ENCODE peak calls at places on chromosomes 4 and X, in six cellular contexts. One of them, this sample, is unnamed.
A peak's percentile ranks its signal among the peaks of the same experiment; 100 is the strongest.

GRCh38 chrX:24113161-24113560 is 36.4 kb upstream of the ZFX start:
- DNase-seq in upper lobe of right lung: no peak
- DNase-seq in MM.1S: no peak
- DNase-seq in uterus: no peak
- DNase-seq in astrocyte of the spinal cord: no peak
- DNase-seq in progenitor cell of endocrine pancreas: no peak
- DNase-seq in this sample: no peak

GRCh38 chrX:78024349-78025108 is 55.1 kb upstream of the PGAM4 start:
- DNase-seq in astrocyte of the spinal cord: no peak
- DNase-seq in upper lobe of right lung: peak; percentile 68
- DNase-seq in uterus: no peak
- DNase-seq in progenitor cell of endocrine pancreas: no peak
- DNase-seq in MM.1S: peak; percentile 48
- DNase-seq in this sample: no peak

GRCh38 chr4:184397516-184398163 is 76.7 kb downstream of the IRF2 start:
- DNase-seq in MM.1S: no peak
- DNase-seq in upper lobe of right lung: no peak
- DNase-seq in uterus: no peak
- DNase-seq in astrocyte of the spinal cord: no peak
- DNase-seq in progenitor cell of endocrine pancreas: no peak
- DNase-seq in this sample: no peak

GRCh38 chr4:105624530-105624929 is 72.1 kb downstream of the ARHGEF38 start:
- DNase-seq in MM.1S: peak; percentile 16
- DNase-seq in progenitor cell of endocrine pancreas: no peak
- DNase-seq in astrocyte of the spinal cord: peak; percentile 81
- DNase-seq in upper lobe of right lung: no peak
- DNase-seq in uterus: no peak
- DNase-seq in this sample: no peak

GRCh38 chr4:54877006-54877405 is 219.2 kb downstream of the KIT start:
- DNase-seq in MM.1S: no peak
- DNase-seq in progenitor cell of endocrine pancreas: no peak
- DNase-seq in astrocyte of the spinal cord: peak; percentile 81
- DNase-seq in uterus: no peak
- DNase-seq in upper lobe of right lung: no peak
- DNase-seq in this sample: no peak

GRCh38 chrX:130878350-130879341 is 24.4 kb downstream of the ENOX2 start:
- DNase-seq in MM.1S: no peak
- DNase-seq in upper lobe of right lung: no peak
- DNase-seq in uterus: no peak
- DNase-seq in astrocyte of the spinal cord: peak; percentile 91
- DNase-seq in progenitor cell of endocrine pancreas: no peak
- DNase-seq in this sample: no peak

GRCh38 chr4:99462875-99463464 is 27.8 kb upstream of the ADH7 start:
- DNase-seq in astrocyte of the spinal cord: peak; percentile 76
- DNase-seq in upper lobe of right lung: no peak
- DNase-seq in MM.1S: peak; percentile 63
- DNase-seq in uterus: peak; percentile 65
- DNase-seq in progenitor cell of endocrine pancreas: peak; percentile 44
- DNase-seq in this sample: no peak

GRCh38 chr4:77817304-77818076 is 1.7 kb downstream of the CNOT6L start:
- DNase-seq in MM.1S: peak; percentile 78
- DNase-seq in uterus: no peak
- DNase-seq in progenitor cell of endocrine pancreas: no peak
- DNase-seq in astrocyte of the spinal cord: no peak
- DNase-seq in upper lobe of right lung: no peak
- DNase-seq in this sample: no peak

GRCh38 chr4:145180298-145181090 is at the start of gene OTUD4:
- DNase-seq in astrocyte of the spinal cord: peak; percentile 98
- DNase-seq in progenitor cell of endocrine pancreas: peak; percentile 93
- DNase-seq in MM.1S: peak; percentile 97
- DNase-seq in upper lobe of right lung: peak; percentile 98
- DNase-seq in uterus: peak; percentile 94
- DNase-seq in this sample: peak; percentile 97

GRCh38 chrX:9133426-9133825 is 99.5 kb upstream of the FAM9B start:
- DNase-seq in MM.1S: no peak
- DNase-seq in uterus: no peak
- DNase-seq in astrocyte of the spinal cord: peak; percentile 50
- DNase-seq in progenitor cell of endocrine pancreas: no peak
- DNase-seq in upper lobe of right lung: no peak
- DNase-seq in this sample: no peak

GRCh38 chrX:17411189-17411588 is 36.2 kb downstream of the NHS start:
- DNase-seq in astrocyte of the spinal cord: no peak
- DNase-seq in upper lobe of right lung: no peak
- DNase-seq in progenitor cell of endocrine pancreas: no peak
- DNase-seq in uterus: no peak
- DNase-seq in MM.1S: no peak
- DNase-seq in this sample: no peak

GRCh38 chr4:85496933-85497332 is 22.0 kb downstream of the ARHGAP24 start:
- DNase-seq in uterus: no peak
- DNase-seq in upper lobe of right lung: no peak
- DNase-seq in MM.1S: no peak
- DNase-seq in astrocyte of the spinal cord: peak; percentile 84
- DNase-seq in progenitor cell of endocrine pancreas: no peak
- DNase-seq in this sample: no peak

GRCh38 chr4:121794505-121795192 is 6.5 kb upstream of the EXOSC9 start:
- DNase-seq in astrocyte of the spinal cord: no peak
- DNase-seq in uterus: no peak
- DNase-seq in progenitor cell of endocrine pancreas: no peak
- DNase-seq in upper lobe of right lung: no peak
- DNase-seq in MM.1S: no peak
- DNase-seq in this sample: no peak

GRCh38 chrX:40152706-40153334 is 55.1 kb upstream of the BCOR start:
- DNase-seq in MM.1S: no peak
- DNase-seq in progenitor cell of endocrine pancreas: no peak
- DNase-seq in upper lobe of right lung: peak; percentile 83
- DNase-seq in astrocyte of the spinal cord: no peak
- DNase-seq in uterus: no peak
- DNase-seq in this sample: no peak

GRCh38 chr4:37733230-37733904 is 47.2 kb upstream of the RELL1 start:
- DNase-seq in astrocyte of the spinal cord: no peak
- DNase-seq in progenitor cell of endocrine pancreas: no peak
- DNase-seq in MM.1S: no peak
- DNase-seq in upper lobe of right lung: no peak
- DNase-seq in uterus: no peak
- DNase-seq in this sample: no peak

GRCh38 chrX:24988314-24988713 is 27.5 kb downstream of the ARX start:
- DNase-seq in astrocyte of the spinal cord: no peak
- DNase-seq in progenitor cell of endocrine pancreas: no peak
- DNase-seq in uterus: no peak
- DNase-seq in MM.1S: no peak
- DNase-seq in upper lobe of right lung: no peak
- DNase-seq in this sample: no peak

GRCh38 chrX:38275615-38276014 is 51.7 kb downstream of the RPGR start:
- DNase-seq in progenitor cell of endocrine pancreas: no peak
- DNase-seq in upper lobe of right lung: no peak
- DNase-seq in MM.1S: no peak
- DNase-seq in uterus: no peak
- DNase-seq in astrocyte of the spinal cord: peak; percentile 87
- DNase-seq in this sample: no peak

GRCh38 chr4:110618091-110619000 is 4.5 kb downstream of the PITX2 start:
- DNase-seq in MM.1S: no peak
- DNase-seq in uterus: no peak
- DNase-seq in astrocyte of the spinal cord: no peak
- DNase-seq in progenitor cell of endocrine pancreas: no peak
- DNase-seq in upper lobe of right lung: no peak
- DNase-seq in this sample: no peak

GRCh38 chr4:53196872-53197759 is 168.7 kb downstream of the SCFD2 start:
- DNase-seq in astrocyte of the spinal cord: peak; percentile 90
- DNase-seq in uterus: no peak
- DNase-seq in upper lobe of right lung: no peak
- DNase-seq in MM.1S: peak; percentile 71
- DNase-seq in progenitor cell of endocrine pancreas: no peak
- DNase-seq in this sample: no peak

GRCh38 chrX:17590892-17591740 is 146.2 kb upstream of the SCML1 start:
- DNase-seq in MM.1S: peak; percentile 72
- DNase-seq in progenitor cell of endocrine pancreas: peak; percentile 51
- DNase-seq in uterus: peak; percentile 71
- DNase-seq in astrocyte of the spinal cord: peak; percentile 80
- DNase-seq in upper lobe of right lung: no peak
- DNase-seq in this sample: peak; percentile 72

GRCh38 chr4:120085705-120086104 is 19.1 kb upstream of the MAD2L1 start:
- DNase-seq in astrocyte of the spinal cord: no peak
- DNase-seq in progenitor cell of endocrine pancreas: no peak
- DNase-seq in upper lobe of right lung: no peak
- DNase-seq in MM.1S: no peak
- DNase-seq in uterus: no peak
- DNase-seq in this sample: no peak

GRCh38 chrX:57282568-57282967 is 3.9 kb upstream of the FAAH2 start:
- DNase-seq in upper lobe of right lung: no peak
- DNase-seq in MM.1S: peak; percentile 56
- DNase-seq in progenitor cell of endocrine pancreas: no peak
- DNase-seq in astrocyte of the spinal cord: no peak
- DNase-seq in uterus: no peak
- DNase-seq in this sample: no peak
- TF ChIP-seq CTCF in upper lobe of right lung: no peak
- TF ChIP-seq CTCF in MM.1S: peak; percentile 30
- TF ChIP-seq CTCF in progenitor cell of endocrine pancreas: no peak
- TF ChIP-seq CTCF in astrocyte of the spinal cord: no peak
- TF ChIP-seq CTCF in uterus: no peak
- TF ChIP-seq CTCF in this sample: no peak

GRCh38 chr4:186486172-186486571 is 69.2 kb downstream of the MTNR1A start:
- DNase-seq in progenitor cell of endocrine pancreas: no peak
- DNase-seq in astrocyte of the spinal cord: peak; percentile 22
- DNase-seq in upper lobe of right lung: no peak
- DNase-seq in uterus: no peak
- DNase-seq in MM.1S: no peak
- DNase-seq in this sample: no peak

GRCh38 chr4:186485621-186486062 is 69.7 kb downstream of the MTNR1A start:
- DNase-seq in progenitor cell of endocrine pancreas: no peak
- DNase-seq in MM.1S: no peak
- DNase-seq in astrocyte of the spinal cord: peak; percentile 14
- DNase-seq in upper lobe of right lung: no peak
- DNase-seq in uterus: no peak
- DNase-seq in this sample: no peak

GRCh38 chr4:186483656-186484055 is 71.7 kb downstream of the MTNR1A start:
- DNase-seq in progenitor cell of endocrine pancreas: no peak
- DNase-seq in astrocyte of the spinal cord: no peak
- DNase-seq in MM.1S: no peak
- DNase-seq in uterus: no peak
- DNase-seq in upper lobe of right lung: no peak
- DNase-seq in this sample: no peak

GRCh38 chr4:186487726-186488125 is 67.6 kb downstream of the MTNR1A start:
- DNase-seq in astrocyte of the spinal cord: no peak
- DNase-seq in uterus: no peak
- DNase-seq in progenitor cell of endocrine pancreas: no peak
- DNase-seq in upper lobe of right lung: no peak
- DNase-seq in MM.1S: no peak
- DNase-seq in this sample: no peak

DNA sequence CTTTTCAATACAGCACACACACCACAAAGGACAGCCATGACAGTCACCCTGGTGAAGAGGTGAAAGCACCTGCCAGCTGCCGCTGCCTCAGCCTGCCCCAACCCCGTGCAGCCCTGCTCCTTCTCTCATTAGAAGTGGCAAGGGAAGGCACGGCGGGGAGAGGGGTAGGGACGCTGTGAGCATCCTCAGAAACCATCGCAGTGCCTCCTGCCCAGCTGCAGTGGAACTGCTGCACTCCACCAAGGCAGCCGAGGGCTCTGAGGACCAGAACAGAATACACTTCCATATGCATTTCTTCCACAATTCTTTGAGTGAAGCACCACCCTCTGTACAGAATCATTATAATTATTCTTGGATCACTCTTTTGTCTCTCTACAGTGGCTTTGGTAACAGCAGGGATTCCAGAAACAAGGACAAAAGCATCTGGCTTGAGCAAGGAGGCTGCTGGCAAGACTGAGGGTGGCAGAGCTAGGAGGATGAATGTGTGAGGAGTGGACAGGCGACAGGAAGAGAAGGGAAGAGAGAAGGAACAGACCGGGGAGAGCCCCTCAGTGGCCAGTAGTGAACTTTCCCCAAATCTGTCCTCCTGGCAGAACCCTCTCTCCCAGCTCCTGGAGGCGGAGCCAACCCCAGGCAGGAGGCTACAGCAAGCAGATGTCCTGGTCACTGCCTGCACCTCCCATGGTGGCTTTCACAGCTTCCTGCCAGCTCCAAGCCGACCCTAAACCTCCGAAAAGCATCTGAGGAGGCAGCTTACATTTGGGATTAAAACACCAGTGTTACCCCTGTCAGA is 73.2 kb downstream of the MTNR1A start:
- DNase-seq in progenitor cell of endocrine pancreas: no peak
- DNase-seq in upper lobe of right lung: no peak
- DNase-seq in MM.1S: no peak
- DNase-seq in astrocyte of the spinal cord: no peak
- DNase-seq in uterus: no peak
- DNase-seq in this sample: no peak
- TF ChIP-seq CTCF in progenitor cell of endocrine pancreas: no peak
- TF ChIP-seq CTCF in upper lobe of right lung: no peak
- TF ChIP-seq CTCF in MM.1S: no peak
- TF ChIP-seq CTCF in astrocyte of the spinal cord: no peak
- TF ChIP-seq CTCF in uterus: no peak
- TF ChIP-seq CTCF in this sample: no peak

DNA sequence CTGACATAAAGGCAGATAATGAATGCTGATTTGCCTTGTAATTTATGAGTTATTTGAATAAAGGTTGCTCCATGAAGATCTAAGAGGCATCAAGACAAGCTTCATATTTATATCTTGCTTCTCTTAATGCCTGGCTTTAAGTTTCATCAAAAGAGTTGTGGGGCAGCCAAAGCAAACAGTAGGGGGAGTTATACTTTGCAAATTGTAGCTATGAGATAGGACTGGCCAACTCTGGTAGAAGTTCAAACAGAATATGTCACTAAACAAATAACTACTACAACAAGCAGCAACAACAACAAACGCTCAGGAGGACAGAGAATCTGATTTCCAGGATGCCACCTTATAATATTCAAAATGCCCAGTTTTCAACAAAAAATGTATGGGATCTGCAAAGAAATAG is 69.1 kb upstream of the PLAC1 start:
- DNase-seq in astrocyte of the spinal cord: no peak
- DNase-seq in progenitor cell of endocrine pancreas: no peak
- DNase-seq in uterus: no peak
- DNase-seq in upper lobe of right lung: no peak
- DNase-seq in MM.1S: no peak
- DNase-seq in this sample: no peak
- TF ChIP-seq CTCF in astrocyte of the spinal cord: peak; percentile 18
- TF ChIP-seq CTCF in progenitor cell of endocrine pancreas: no peak
- TF ChIP-seq CTCF in uterus: no peak
- TF ChIP-seq CTCF in upper lobe of right lung: no peak
- TF ChIP-seq CTCF in MM.1S: no peak
- TF ChIP-seq CTCF in this sample: no peak

GRCh38 chr4:25442863-25443307 is 65.8 kb downstream of the ANAPC4 start:
- DNase-seq in astrocyte of the spinal cord: no peak
- DNase-seq in upper lobe of right lung: peak; percentile 70
- DNase-seq in uterus: no peak
- DNase-seq in progenitor cell of endocrine pancreas: no peak
- DNase-seq in MM.1S: no peak
- DNase-seq in this sample: no peak

GRCh38 chr4:25441519-25442117 is 64.6 kb downstream of the ANAPC4 start:
- DNase-seq in MM.1S: peak; percentile 48
- DNase-seq in uterus: no peak
- DNase-seq in upper lobe of right lung: peak; percentile 77
- DNase-seq in astrocyte of the spinal cord: peak; percentile 61
- DNase-seq in progenitor cell of endocrine pancreas: peak; percentile 30
- DNase-seq in this sample: no peak

GRCh38 chr4:25440478-25441030 is 63.5 kb downstream of the ANAPC4 start:
- DNase-seq in upper lobe of right lung: no peak
- DNase-seq in MM.1S: no peak
- DNase-seq in uterus: peak; percentile 24
- DNase-seq in progenitor cell of endocrine pancreas: no peak
- DNase-seq in astrocyte of the spinal cord: no peak
- DNase-seq in this sample: no peak

GRCh38 chr4:25437951-25438350 is 60.9 kb downstream of the ANAPC4 start:
- DNase-seq in MM.1S: no peak
- DNase-seq in upper lobe of right lung: no peak
- DNase-seq in astrocyte of the spinal cord: no peak
- DNase-seq in progenitor cell of endocrine pancreas: no peak
- DNase-seq in uterus: no peak
- DNase-seq in this sample: no peak

GRCh38 chr4:25439913-25440477 is 62.9 kb downstream of the ANAPC4 start:
- DNase-seq in progenitor cell of endocrine pancreas: peak; percentile 22
- DNase-seq in uterus: peak; percentile 50
- DNase-seq in MM.1S: peak; percentile 77
- DNase-seq in astrocyte of the spinal cord: peak; percentile 71
- DNase-seq in upper lobe of right lung: no peak
- DNase-seq in this sample: no peak
- TF ChIP-seq CTCF in progenitor cell of endocrine pancreas: peak; percentile 78
- TF ChIP-seq CTCF in uterus: peak; percentile 53
- TF ChIP-seq CTCF in MM.1S: peak; percentile 86
- TF ChIP-seq CTCF in astrocyte of the spinal cord: peak; percentile 93
- TF ChIP-seq CTCF in upper lobe of right lung: peak; percentile 92
- TF ChIP-seq CTCF in this sample: peak; percentile 93

This sample was measured in type B pancreatic cell.